ENCODE peak calls at places on chromosomes 13 and 19, in ten cellular contexts. One of them, this sample, is unnamed. For H3K9me3, the result is how much of the 10 kb centered on the place peaks cover.

GRCh38 chr19:4320419-4320818 is 16.0 kb downstream of the FSD1 start:
- DNase-seq in A549: no peak
- DNase-seq in HCT116: no peak
- DNase-seq in Peyer's patch: no peak
- DNase-seq in heart right ventricle: no peak
- DNase-seq in PC-3: no peak
- DNase-seq in left lung: no peak
- DNase-seq in K562: no peak
- DNase-seq in mucosa of descending colon: no peak
- DNase-seq in fibroblast of lung: no peak
- DNase-seq in this sample: no peak

GRCh38 chr13:77918391-77919261 is at the start of gene EDNRB:
- DNase-seq in A549: no peak
- DNase-seq in HCT116: no peak
- DNase-seq in Peyer's patch: peak
- DNase-seq in heart right ventricle: peak
- DNase-seq in PC-3: no peak
- DNase-seq in left lung: peak
- DNase-seq in K562: no peak
- DNase-seq in mucosa of descending colon: peak
- DNase-seq in fibroblast of lung: peak
- DNase-seq in this sample: peak

GRCh38 chr13:30143671-30144400 is 163.5 kb downstream of the KATNAL1 start:
- DNase-seq in A549: no peak
- DNase-seq in HCT116: no peak
- DNase-seq in Peyer's patch: no peak
- DNase-seq in heart right ventricle: no peak
- DNase-seq in PC-3: no peak
- DNase-seq in left lung: no peak
- DNase-seq in K562: no peak
- DNase-seq in mucosa of descending colon: no peak
- DNase-seq in fibroblast of lung: peak
- DNase-seq in this sample: peak

GRCh38 chr13:108086678-108087077 is 128.7 kb downstream of the LIG4 start:
- DNase-seq in A549: peak
- DNase-seq in HCT116: no peak
- DNase-seq in Peyer's patch: no peak
- DNase-seq in heart right ventricle: no peak
- DNase-seq in PC-3: peak
- DNase-seq in left lung: no peak
- DNase-seq in K562: no peak
- DNase-seq in mucosa of descending colon: no peak
- DNase-seq in fibroblast of lung: no peak
- DNase-seq in this sample: no peak

GRCh38 chr19:45729774-45730388 is 815 bp downstream of the FBXO46 start:
- DNase-seq in A549: no peak
- DNase-seq in HCT116: no peak
- DNase-seq in Peyer's patch: no peak
- DNase-seq in heart right ventricle: no peak
- DNase-seq in PC-3: no peak
- DNase-seq in left lung: no peak
- DNase-seq in K562: no peak
- DNase-seq in mucosa of descending colon: no peak
- DNase-seq in fibroblast of lung: no peak
- DNase-seq in this sample: peak

GRCh38 chr13:43133792-43134191 is 110.4 kb downstream of the DNAJC15 start:
- DNase-seq in A549: no peak
- DNase-seq in HCT116: no peak
- DNase-seq in Peyer's patch: no peak
- DNase-seq in heart right ventricle: no peak
- DNase-seq in PC-3: no peak
- DNase-seq in left lung: no peak
- DNase-seq in K562: no peak
- DNase-seq in mucosa of descending colon: no peak
- DNase-seq in fibroblast of lung: no peak
- DNase-seq in this sample: no peak

GRCh38 chr19:43532962-43533545 is at the start of gene ZNF575:
- DNase-seq in A549: peak
- DNase-seq in HCT116: peak
- DNase-seq in Peyer's patch: peak
- DNase-seq in heart right ventricle: peak
- DNase-seq in PC-3: peak
- DNase-seq in left lung: peak
- DNase-seq in K562: peak
- DNase-seq in mucosa of descending colon: peak
- DNase-seq in fibroblast of lung: peak
- DNase-seq in this sample: peak

GRCh38 chr19:3360494-3361383 is 5.6 kb upstream of the NFIC start:
- DNase-seq in A549: no peak
- DNase-seq in HCT116: no peak
- DNase-seq in Peyer's patch: peak
- DNase-seq in heart right ventricle: peak
- DNase-seq in PC-3: peak
- DNase-seq in left lung: peak
- DNase-seq in K562: peak
- DNase-seq in mucosa of descending colon: peak
- DNase-seq in fibroblast of lung: peak
- DNase-seq in this sample: no peak

GRCh38 chr13:29934531-29935308 is 84.3 kb upstream of the UBL3 start:
- DNase-seq in A549: no peak
- DNase-seq in HCT116: no peak
- DNase-seq in Peyer's patch: no peak
- DNase-seq in heart right ventricle: no peak
- DNase-seq in PC-3: peak
- DNase-seq in left lung: no peak
- DNase-seq in K562: no peak
- DNase-seq in mucosa of descending colon: no peak
- DNase-seq in fibroblast of lung: no peak
- DNase-seq in this sample: no peak

GRCh38 chr19:50728084-50728737 is 5.0 kb downstream of the CLEC11A start:
- DNase-seq in A549: no peak
- DNase-seq in HCT116: no peak
- DNase-seq in Peyer's patch: peak
- DNase-seq in heart right ventricle: peak
- DNase-seq in PC-3: no peak
- DNase-seq in left lung: peak
- DNase-seq in K562: peak
- DNase-seq in mucosa of descending colon: peak
- DNase-seq in fibroblast of lung: peak
- DNase-seq in this sample: peak

GRCh38 chr13:110593430-110594130 is 21.8 kb upstream of the NAXD start:
- DNase-seq in A549: peak
- DNase-seq in HCT116: peak
- DNase-seq in Peyer's patch: peak
- DNase-seq in heart right ventricle: no peak
- DNase-seq in PC-3: peak
- DNase-seq in left lung: no peak
- DNase-seq in K562: peak
- DNase-seq in mucosa of descending colon: no peak
- DNase-seq in fibroblast of lung: peak
- DNase-seq in this sample: peak

GRCh38 chr13:75481176-75482069 is 546 bp downstream of the TBC1D4 start:
- DNase-seq in A549: peak
- DNase-seq in HCT116: no peak
- DNase-seq in Peyer's patch: peak
- DNase-seq in heart right ventricle: peak
- DNase-seq in PC-3: peak
- DNase-seq in left lung: peak
- DNase-seq in K562: peak
- DNase-seq in mucosa of descending colon: peak
- DNase-seq in fibroblast of lung: peak
- DNase-seq in this sample: peak

GRCh38 chr13:54591540-54591939 is 1562.9 kb downstream of the OLFM4 start:
- DNase-seq in A549: no peak
- DNase-seq in HCT116: no peak
- DNase-seq in Peyer's patch: no peak
- DNase-seq in heart right ventricle: no peak
- DNase-seq in PC-3: no peak
- DNase-seq in left lung: no peak
- DNase-seq in K562: no peak
- DNase-seq in mucosa of descending colon: no peak
- DNase-seq in fibroblast of lung: no peak
- DNase-seq in this sample: no peak

GRCh38 chr19:45717983-45718650 is 12.6 kb downstream of the FBXO46 start:
- DNase-seq in A549: no peak
- DNase-seq in HCT116: no peak
- DNase-seq in Peyer's patch: no peak
- DNase-seq in heart right ventricle: no peak
- DNase-seq in PC-3: no peak
- DNase-seq in left lung: no peak
- DNase-seq in K562: no peak
- DNase-seq in mucosa of descending colon: no peak
- DNase-seq in fibroblast of lung: no peak
- DNase-seq in this sample: no peak

GRCh38 chr13:49936085-49936942 is at the start of gene SPRYD7:
- DNase-seq in A549: peak
- DNase-seq in HCT116: peak
- DNase-seq in Peyer's patch: peak
- DNase-seq in heart right ventricle: peak
- DNase-seq in PC-3: peak
- DNase-seq in left lung: peak
- DNase-seq in K562: peak
- DNase-seq in mucosa of descending colon: peak
- DNase-seq in fibroblast of lung: peak
- DNase-seq in this sample: peak

GRCh38 chr19:18717601-18718000 is 34.1 kb downstream of the CRTC1 start:
- DNase-seq in A549: no peak
- DNase-seq in HCT116: no peak
- DNase-seq in Peyer's patch: no peak
- DNase-seq in heart right ventricle: no peak
- DNase-seq in PC-3: no peak
- DNase-seq in left lung: no peak
- DNase-seq in K562: no peak
- DNase-seq in mucosa of descending colon: no peak
- DNase-seq in fibroblast of lung: no peak
- DNase-seq in this sample: no peak
- H3K9me3 ChIP-seq in A549: under half
- H3K9me3 ChIP-seq in HCT116: under half
- H3K9me3 ChIP-seq in Peyer's patch: under half
- H3K9me3 ChIP-seq in heart right ventricle: under half
- H3K9me3 ChIP-seq in PC-3: under half
- H3K9me3 ChIP-seq in left lung: under half
- H3K9me3 ChIP-seq in K562: under half
- H3K9me3 ChIP-seq in mucosa of descending colon: under half
- H3K9me3 ChIP-seq in fibroblast of lung: under half
- H3K9me3 ChIP-seq in this sample: under half

DNA sequence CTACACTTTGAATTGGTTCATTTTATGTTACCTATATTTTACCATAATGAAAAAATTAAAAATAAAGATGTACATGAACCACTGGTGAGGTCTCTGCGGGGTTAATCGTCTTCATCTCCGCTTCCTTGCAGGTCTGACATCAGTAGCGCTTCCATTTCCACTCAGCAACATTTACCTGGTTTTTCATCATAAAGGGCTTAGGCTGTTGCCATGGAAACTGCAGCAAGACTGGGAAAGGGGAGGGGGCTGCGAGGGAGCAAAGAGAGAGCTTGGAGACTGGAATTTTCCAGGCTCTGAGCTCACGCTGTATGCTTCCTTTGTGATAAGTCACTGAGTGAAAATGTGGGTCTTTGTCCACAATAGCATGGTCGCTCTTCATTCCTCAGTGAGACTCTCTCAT is 136.6 kb upstream of the USP29 start:
- DNase-seq in A549: no peak
- DNase-seq in HCT116: no peak
- DNase-seq in Peyer's patch: no peak
- DNase-seq in heart right ventricle: no peak
- DNase-seq in PC-3: no peak
- DNase-seq in left lung: no peak
- DNase-seq in K562: no peak
- DNase-seq in mucosa of descending colon: no peak
- DNase-seq in fibroblast of lung: no peak
- DNase-seq in this sample: no peak
- H3K4me3 ChIP-seq in A549: no peak
- H3K4me3 ChIP-seq in HCT116: no peak
- H3K4me3 ChIP-seq in Peyer's patch: no peak
- H3K4me3 ChIP-seq in heart right ventricle: no peak
- H3K4me3 ChIP-seq in PC-3: no peak
- H3K4me3 ChIP-seq in left lung: no peak
- H3K4me3 ChIP-seq in K562: no peak
- H3K4me3 ChIP-seq in mucosa of descending colon: no peak
- H3K4me3 ChIP-seq in fibroblast of lung: no peak
- H3K4me3 ChIP-seq in this sample: no peak

GRCh38 chr19:6326815-6327214 is 6.6 kb downstream of the ACER1 start:
- DNase-seq in A549: no peak
- DNase-seq in HCT116: no peak
- DNase-seq in Peyer's patch: no peak
- DNase-seq in heart right ventricle: no peak
- DNase-seq in PC-3: no peak
- DNase-seq in left lung: no peak
- DNase-seq in K562: no peak
- DNase-seq in mucosa of descending colon: no peak
- DNase-seq in fibroblast of lung: no peak
- DNase-seq in this sample: no peak

GRCh38 chr19:6322284-6322683 is 11.1 kb downstream of the ACER1 start:
- DNase-seq in A549: no peak
- DNase-seq in HCT116: no peak
- DNase-seq in Peyer's patch: no peak
- DNase-seq in heart right ventricle: no peak
- DNase-seq in PC-3: no peak
- DNase-seq in left lung: no peak
- DNase-seq in K562: no peak
- DNase-seq in mucosa of descending colon: no peak
- DNase-seq in fibroblast of lung: no peak
- DNase-seq in this sample: no peak

GRCh38 chr19:6324757-6325156 is 8.7 kb downstream of the ACER1 start:
- DNase-seq in A549: no peak
- DNase-seq in HCT116: no peak
- DNase-seq in Peyer's patch: no peak
- DNase-seq in heart right ventricle: no peak
- DNase-seq in PC-3: no peak
- DNase-seq in left lung: no peak
- DNase-seq in K562: no peak
- DNase-seq in mucosa of descending colon: no peak
- DNase-seq in fibroblast of lung: no peak
- DNase-seq in this sample: no peak

DNA sequence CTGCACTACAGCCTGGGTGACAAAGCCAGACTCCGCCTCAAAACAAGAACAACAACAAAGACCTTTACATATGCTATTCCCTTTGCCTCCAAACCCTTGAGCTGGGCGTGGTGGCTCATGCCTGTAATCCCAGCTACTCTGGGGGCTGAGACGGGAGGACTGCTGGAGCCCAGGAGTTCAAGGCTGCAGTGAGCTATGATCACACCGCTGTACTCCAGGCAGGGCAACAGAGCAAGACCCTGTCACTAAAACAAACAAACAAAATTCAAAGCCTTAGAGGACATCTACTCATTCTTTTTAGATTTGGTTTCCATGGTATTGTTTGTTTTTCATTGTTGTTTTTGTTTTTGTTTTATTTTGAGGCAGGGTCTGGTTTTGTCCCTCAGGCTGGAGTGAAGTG is 7.8 kb downstream of the ACER1 start:
- DNase-seq in A549: no peak
- DNase-seq in HCT116: no peak
- DNase-seq in Peyer's patch: no peak
- DNase-seq in heart right ventricle: no peak
- DNase-seq in PC-3: no peak
- DNase-seq in left lung: no peak
- DNase-seq in K562: no peak
- DNase-seq in mucosa of descending colon: no peak
- DNase-seq in fibroblast of lung: no peak
- DNase-seq in this sample: no peak
- TF ChIP-seq CTCF in A549: no peak
- TF ChIP-seq CTCF in HCT116: no peak
- TF ChIP-seq CTCF in Peyer's patch: no peak
- TF ChIP-seq CTCF in heart right ventricle: no peak
- TF ChIP-seq CTCF in PC-3: no peak
- TF ChIP-seq CTCF in left lung: no peak
- TF ChIP-seq CTCF in K562: no peak
- TF ChIP-seq CTCF in mucosa of descending colon: no peak
- TF ChIP-seq CTCF in fibroblast of lung: no peak
- TF ChIP-seq CTCF in this sample: no peak

GRCh38 chr19:52322429-52322828 is 13.6 kb upstream of the ZNF610 start:
- DNase-seq in A549: no peak
- DNase-seq in HCT116: no peak
- DNase-seq in Peyer's patch: no peak
- DNase-seq in heart right ventricle: no peak
- DNase-seq in PC-3: no peak
- DNase-seq in left lung: no peak
- DNase-seq in K562: no peak
- DNase-seq in mucosa of descending colon: no peak
- DNase-seq in fibroblast of lung: no peak
- DNase-seq in this sample: no peak
- H3K9me3 ChIP-seq in A549: half or more
- H3K9me3 ChIP-seq in HCT116: half or more
- H3K9me3 ChIP-seq in Peyer's patch: half or more
- H3K9me3 ChIP-seq in heart right ventricle: half or more
- H3K9me3 ChIP-seq in PC-3: half or more
- H3K9me3 ChIP-seq in left lung: under half
- H3K9me3 ChIP-seq in K562: under half
- H3K9me3 ChIP-seq in mucosa of descending colon: half or more
- H3K9me3 ChIP-seq in fibroblast of lung: under half
- H3K9me3 ChIP-seq in this sample: half or more